ENCODE peak calls at places on chromosomes 13 and 19, in seven cellular contexts. G is Caco-2, B is kidney epithelial cell, H is A549, A is psoas muscle, Q is astrocyte of the spinal cord, C is lower lobe of right lung. F is an unnamed sample.

GRCh38 chr13:91922969-91923592 is 524.7 kb downstream of the GPC5 start:
- DNase-seq in H (no peak), Q (no peak), B (no peak), A (no peak), C (no peak), G (no peak), F (no peak)

GRCh38 chr19:7356899-7357627 is 8.3 kb downstream of the ARHGEF18 start:
- DNase-seq in H (no peak), A (peak; percentile 22), C (no peak), B (no peak), Q (no peak), G (no peak), F (no peak)

GRCh38 chr19:46886546-46887239 is 25.9 kb downstream of the ARHGAP35 start:
- DNase-seq in C (no peak), Q (no peak), G (no peak), A (no peak), H (no peak), B (no peak), F (no peak)

GRCh38 chr13:57673197-57673596 is 41.7 kb downstream of the PCDH17 start:
- DNase-seq in A (no peak), H (no peak), G (peak; percentile 24), B (peak; percentile 53), Q (no peak), C (no peak), F (peak; percentile 20)

GRCh38 chr13:43316997-43317396 is 293.6 kb downstream of the DNAJC15 start:
- DNase-seq in H (no peak), C (no peak), A (peak; percentile 72), G (no peak), B (no peak), Q (peak; percentile 71), F (no peak)

GRCh38 chr13:113816925-113817859 is 46.7 kb downstream of the GAS6 start:
- DNase-seq in H (peak; percentile 60), G (peak; percentile 90), B (peak; percentile 72), Q (peak; percentile 75), A (peak; percentile 93), C (peak; percentile 93), F (no peak)

GRCh38 chr13:113616991-113617749 is 32.6 kb downstream of the TFDP1 start:
- DNase-seq in G (no peak), Q (peak; percentile 54), H (no peak), C (no peak), A (no peak), B (peak; percentile 79), F (no peak)

GRCh38 chr13:56528040-56528760 is 612.5 kb upstream of the PRR20A start:
- DNase-seq in B (no peak), A (no peak), G (peak; percentile 44), Q (no peak), C (no peak), H (no peak), F (no peak)

GRCh38 chr13:67515895-67516294 is 285.8 kb upstream of the PCDH9 start:
- DNase-seq in C (no peak), A (no peak), H (no peak), G (no peak), Q (peak; percentile 94), B (peak; percentile 7), F (peak; percentile 1)

GRCh38 chr19:19347401-19347800 is 26.8 kb downstream of the MAU2 start:
- DNase-seq in C (no peak), G (no peak), Q (no peak), H (no peak), A (no peak), B (no peak), F (no peak)
- H3K4me3 ChIP-seq in C (no peak overlapping the region), G (no peak overlapping the region), Q (no peak overlapping the region), H (no peak overlapping the region), A (no peak overlapping the region), B (no peak overlapping the region), F (no peak overlapping the region)

GRCh38 chr19:3683866-3684816 is 16.1 kb downstream of the PIP5K1C start:
- DNase-seq in Q (peak; percentile 86), H (no peak), A (no peak), B (peak; percentile 83), C (peak; percentile 46), G (no peak), F (no peak)
- TF ChIP-seq CTCF in Q (no peak), H (no peak), A (no peak), B (no peak), C (no peak), G (no peak), F (no peak)

DNA sequence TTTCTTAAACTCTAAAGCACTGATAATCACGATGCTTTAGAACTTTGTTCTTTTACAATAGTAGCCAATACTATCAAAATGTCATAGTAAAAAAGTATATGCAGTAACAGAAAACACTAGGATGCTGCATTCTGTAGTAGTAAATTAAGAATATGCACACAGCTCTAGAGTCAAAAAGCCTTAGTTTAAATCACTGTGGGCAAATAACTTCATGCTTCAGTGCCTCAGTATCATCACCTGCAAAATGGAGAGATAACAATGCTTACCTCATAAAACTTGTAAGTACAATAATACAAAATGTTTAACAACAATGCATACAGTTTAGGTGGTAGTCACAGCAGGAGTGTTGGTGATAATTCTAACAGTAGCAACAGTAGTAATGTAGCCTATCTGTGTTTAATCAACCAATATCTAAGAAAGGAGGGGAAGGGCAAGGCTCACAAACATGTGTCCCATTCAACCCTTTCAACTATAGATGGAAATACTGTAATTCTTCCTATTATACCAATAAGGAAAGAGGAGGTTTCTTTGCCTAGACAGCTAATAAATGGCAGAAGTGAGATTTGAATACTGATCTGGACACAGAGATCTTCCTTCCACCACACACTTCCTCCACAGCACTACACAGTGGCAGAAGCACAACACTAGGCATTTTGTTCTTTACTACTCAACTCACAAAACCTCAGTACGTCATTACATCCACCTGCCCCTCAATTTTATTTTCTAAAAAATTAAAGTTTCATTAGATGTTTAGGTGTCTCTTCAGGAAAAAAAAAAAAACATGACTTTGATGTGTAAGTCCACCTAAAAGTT is 4.6 kb downstream of the RBM26 start:
- DNase-seq in H (no peak), C (no peak), Q (no peak), G (no peak), A (no peak), B (no peak), F (no peak)
- H3K4me3 ChIP-seq in H (no peak overlapping the region), C (no peak overlapping the region), Q (no peak overlapping the region), G (no peak overlapping the region), A (peak overlapping the region; percentile 72), B (no peak overlapping the region), F (no peak overlapping the region)

GRCh38 chr13:36395280-36395679 is 37.0 kb upstream of the CCNA1 start:
- DNase-seq in B (no peak), Q (peak; percentile 57), A (no peak), C (no peak), H (peak; percentile 5), G (no peak), F (no peak)
- TF ChIP-seq CTCF in B (peak; percentile 59), Q (peak; percentile 49), A (peak; percentile 22), C (peak; percentile 36), H (peak; percentile 19), G (no peak), F (peak; percentile 69)

GRCh38 chr19:10587839-10588150 is 683 bp upstream of the AP1M2 start:
- DNase-seq in A (no peak), G (no peak), Q (no peak), B (no peak), H (no peak), C (no peak), F (no peak)
- H3K4me3 ChIP-seq in A (no peak overlapping the region), G (no peak overlapping the region), Q (no peak overlapping the region), B (no peak overlapping the region), H (no peak overlapping the region), C (no peak overlapping the region), F (no peak overlapping the region)